ENCODE peak calls at places on chromosomes 1 and 21, in five cellular contexts. S, Y, N, V and K are unnamed samples.

GRCh38 chr1:3065797-3066196 is 3.2 kb upstream of the PRDM16 start:
- DNase-seq in S (no peak), N (no peak), V (no peak), Y (no peak), K (no peak)

GRCh38 chr1:78061825-78062523 is 16.2 kb downstream of the GIPC2 start:
- DNase-seq in N (no peak), V (no peak), S (no peak), Y (no peak), K (no peak)

GRCh38 chr1:167344605-167345385 is 124.1 kb downstream of the POU2F1 start:
- DNase-seq in N (no peak), V (no peak), Y (no peak), S (no peak), K (no peak)

GRCh38 chr1:54781023-54781723 is 16.9 kb upstream of the PARS2 start:
- DNase-seq in S (no peak), N (no peak), V (no peak), Y (no peak), K (no peak)

GRCh38 chr21:21210552-21210951 is 212.3 kb downstream of the NCAM2 start:
- DNase-seq in S (no peak), Y (no peak), V (no peak), N (peak), K (no peak)

GRCh38 chr1:117051224-117052064 is 8.7 kb upstream of the TTF2 start:
- DNase-seq in Y (peak), S (no peak), N (no peak), V (peak), K (no peak)

GRCh38 chr1:50060279-50060678 is 36.5 kb upstream of the AGBL4 start:
- DNase-seq in Y (no peak), V (no peak), N (no peak), S (no peak), K (no peak)

GRCh38 chr1:152427458-152427857 is 13.4 kb upstream of the CRNN start:
- DNase-seq in Y (no peak), S (no peak), V (no peak), N (no peak), K (no peak)

GRCh38 chr1:55524013-55524412 is 308.8 kb upstream of the USP24 start:
- DNase-seq in S (no peak), V (no peak), N (no peak), Y (no peak), K (no peak)

GRCh38 chr1:25196830-25197229 is 35.5 kb downstream of the SYF2 start:
- DNase-seq in N (no peak), S (no peak), Y (no peak), V (no peak), K (peak)

GRCh38 chr1:193404236-193404635 is 217.8 kb upstream of the B3GALT2 start:
- DNase-seq in N (no peak), V (no peak), Y (no peak), S (no peak), K (no peak)

GRCh38 chr1:188669715-188670114 is 1807.9 kb downstream of the BRINP3 start:
- DNase-seq in Y (no peak), N (no peak), V (peak), S (no peak), K (no peak)

GRCh38 chr1:12620931-12621330 is 2.9 kb upstream of the DHRS3 start:
- DNase-seq in N (no peak), Y (no peak), V (no peak), S (no peak), K (no peak)

GRCh38 chr1:206025283-206025820 is 1.7 kb upstream of the CTSE start:
- DNase-seq in Y (no peak), S (no peak), V (no peak), N (no peak), K (no peak)

GRCh38 chr1:88877382-88877825 is 14.0 kb downstream of the GTF2B start:
- DNase-seq in V (peak), N (peak), Y (no peak), S (no peak), K (peak)

GRCh38 chr21:14405225-14405624 is 22.3 kb upstream of the HSPA13 start:
- DNase-seq in Y (no peak), V (no peak), N (no peak), S (no peak), K (peak)

GRCh38 chr1:223748773-223749733 is 36.7 kb downstream of the CAPN2 start:
- DNase-seq in N (peak), Y (no peak), S (peak), V (peak), K (peak)

GRCh38 chr21:45079351-45079750 is 5.0 kb downstream of the ADARB1 start:
- DNase-seq in V (no peak), S (no peak), Y (no peak), N (no peak), K (peak)

GRCh38 chr1:160400284-160400645 is at the start of gene VANGL2:
- DNase-seq in N (peak), S (peak), V (no peak), Y (no peak), K (peak)

GRCh38 chr1:245871881-245872280 is 635.2 kb downstream of the SMYD3 start:
- DNase-seq in S (no peak), N (no peak), Y (no peak), V (no peak), K (no peak)

GRCh38 chr21:31340499-31340898 is 3.6 kb downstream of the TIAM1 start:
- DNase-seq in Y (no peak), N (no peak), V (no peak), S (no peak), K (no peak)

GRCh38 chr21:37622755-37623543 is 256.4 kb downstream of the DYRK1A start:
- DNase-seq in S (no peak), V (peak), Y (no peak), N (no peak), K (no peak)

GRCh38 chr21:46065215-46065992 is 32.5 kb upstream of the COL6A2 start:
- DNase-seq in V (no peak), Y (no peak), N (no peak), S (no peak), K (no peak)

GRCh38 chr1:52057245-52057644 is 1.1 kb downstream of the BTF3L4 start:
- DNase-seq in S (no peak), Y (no peak), N (no peak), V (no peak), K (peak)

DNA sequence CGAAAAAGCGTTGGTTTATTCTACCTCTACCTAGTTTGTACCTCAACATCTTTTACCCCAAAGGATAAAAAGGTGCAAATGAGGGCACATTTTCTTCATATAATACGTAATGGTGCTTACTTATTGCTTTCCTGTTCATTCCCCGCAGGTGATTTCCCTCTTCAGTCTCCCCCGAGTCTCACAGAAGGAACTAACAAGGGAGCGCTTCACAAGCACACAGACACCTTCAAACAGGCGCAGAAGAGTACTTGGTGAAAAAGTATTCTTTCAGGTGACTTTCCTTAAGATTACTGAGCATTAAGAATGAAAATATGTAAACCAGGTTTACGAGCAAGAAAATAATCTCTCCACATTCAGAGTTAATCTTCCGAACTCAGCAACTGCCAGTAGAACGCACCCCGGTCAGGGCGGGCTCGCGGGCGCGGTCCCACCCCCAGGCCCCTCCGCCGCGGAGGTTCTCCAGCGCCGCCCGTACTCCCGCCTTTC is 510 bp upstream of the RABGAP1L start:
- DNase-seq in V (no peak), S (peak), N (no peak), Y (no peak), K (no peak)
- TF ChIP-seq MYC in V (no peak), S (no peak), N (no peak), Y (no peak), K (no peak)

GRCh38 chr1:118151312-118151937 is 33.6 kb downstream of the SPAG17 start:
- DNase-seq in N (peak), S (no peak), V (peak), Y (peak), K (peak)
- TF ChIP-seq MYC in N (no peak), S (no peak), V (no peak), Y (no peak), K (no peak)

GRCh38 chr21:35855463-35855862 is 204.9 kb downstream of the SETD4 start:
- DNase-seq in S (no peak), V (peak), Y (no peak), N (no peak), K (no peak)
- TF ChIP-seq MYC in S (no peak), V (no peak), Y (no peak), N (no peak), K (no peak)

GRCh38 chr1:100584761-100585745 is 47.1 kb downstream of the GPR88 start:
- DNase-seq in S (no peak), V (peak), N (no peak), Y (no peak), K (peak)
- TF ChIP-seq MYC in S (no peak), V (no peak), N (no peak), Y (no peak), K (no peak)

GRCh38 chr1:5646486-5646885 is 345.7 kb downstream of the NPHP4 start:
- DNase-seq in Y (no peak), N (no peak), S (no peak), V (no peak), K (peak)
- TF ChIP-seq MYC in Y (no peak), N (no peak), S (no peak), V (no peak), K (no peak)

GRCh38 chr1:27446491-27447020 is 43.4 kb downstream of the WASF2 start:
- DNase-seq in S (no peak), Y (no peak), N (no peak), V (no peak), K (no peak)
- TF ChIP-seq MYC in S (no peak), Y (no peak), N (no peak), V (no peak), K (no peak)

GRCh38 chr1:59429651-59430050 is 132.8 kb downstream of the FGGY start:
- DNase-seq in S (no peak), Y (no peak), V (no peak), N (no peak), K (no peak)

GRCh38 chr1:59433440-59433813 is 136.5 kb downstream of the FGGY start:
- DNase-seq in N (no peak), Y (no peak), V (no peak), S (no peak), K (no peak)

GRCh38 chr1:59431566-59432294 is 134.8 kb downstream of the FGGY start:
- DNase-seq in Y (no peak), N (no peak), V (no peak), S (no peak), K (no peak)

GRCh38 chr1:59434336-59434735 is 137.4 kb downstream of the FGGY start:
- DNase-seq in S (no peak), V (no peak), N (no peak), Y (no peak), K (peak)

DNA sequence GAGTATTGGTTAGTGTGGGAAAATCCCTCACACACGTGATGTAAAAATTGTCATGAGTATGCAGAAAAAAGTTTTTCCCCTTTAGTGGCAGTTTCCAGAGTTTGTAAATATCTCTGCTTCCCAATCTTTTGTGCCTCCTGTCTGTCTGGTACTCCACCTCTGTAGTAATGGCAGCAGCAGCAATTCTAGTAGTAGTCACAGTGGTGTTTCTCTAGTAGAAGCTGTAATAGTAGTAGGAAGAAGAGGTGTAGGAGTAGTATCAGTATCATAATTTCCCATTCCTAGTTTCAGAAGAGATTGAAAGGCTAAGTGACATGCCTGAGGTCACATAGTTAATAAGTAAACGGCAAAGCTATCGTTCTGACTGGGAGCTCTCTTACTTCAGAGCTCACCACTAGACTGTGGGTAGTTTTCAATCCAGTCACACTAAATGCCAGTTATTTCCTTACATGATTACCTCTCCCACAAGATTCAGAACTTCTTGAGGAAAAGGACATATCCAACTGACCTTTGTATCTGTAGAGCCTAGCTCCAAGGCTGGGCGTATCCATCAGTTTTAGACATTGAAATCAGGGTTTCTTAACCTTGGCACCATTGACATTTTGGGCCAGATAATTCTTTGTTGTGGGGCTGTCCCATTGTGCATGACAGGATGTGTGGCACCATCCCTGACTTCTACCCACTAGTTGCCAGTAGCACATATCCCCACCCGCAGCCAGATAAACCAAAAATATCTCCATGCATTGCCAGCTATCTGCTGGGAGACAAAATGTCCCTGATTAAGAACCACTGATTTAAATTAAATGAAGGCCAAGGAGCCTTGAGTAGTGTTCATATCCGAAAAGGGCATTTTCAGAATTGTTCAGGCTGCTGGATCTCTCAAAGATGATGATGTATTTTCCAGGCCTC is 135.9 kb downstream of the FGGY start:
- DNase-seq in Y (peak), N (no peak), V (no peak), S (no peak), K (no peak)
- TF ChIP-seq MYC in Y (no peak), N (no peak), V (no peak), S (no peak), K (no peak)

GRCh38 chr1:53587252-53587992 is 128.2 kb downstream of the DMRTB1 start:
- DNase-seq in V (no peak), N (no peak), Y (no peak), S (no peak), K (no peak)

GRCh38 chr1:53586765-53587164 is 127.6 kb downstream of the DMRTB1 start:
- DNase-seq in V (no peak), N (no peak), Y (no peak), S (no peak), K (no peak)

GRCh38 chr1:53590104-53590503 is 130.9 kb downstream of the DMRTB1 start:
- DNase-seq in N (no peak), S (no peak), Y (no peak), V (no peak), K (no peak)

GRCh38 chr1:53589043-53589887 is 130.1 kb downstream of the DMRTB1 start:
- DNase-seq in S (no peak), N (no peak), Y (no peak), V (no peak), K (no peak)

DNA sequence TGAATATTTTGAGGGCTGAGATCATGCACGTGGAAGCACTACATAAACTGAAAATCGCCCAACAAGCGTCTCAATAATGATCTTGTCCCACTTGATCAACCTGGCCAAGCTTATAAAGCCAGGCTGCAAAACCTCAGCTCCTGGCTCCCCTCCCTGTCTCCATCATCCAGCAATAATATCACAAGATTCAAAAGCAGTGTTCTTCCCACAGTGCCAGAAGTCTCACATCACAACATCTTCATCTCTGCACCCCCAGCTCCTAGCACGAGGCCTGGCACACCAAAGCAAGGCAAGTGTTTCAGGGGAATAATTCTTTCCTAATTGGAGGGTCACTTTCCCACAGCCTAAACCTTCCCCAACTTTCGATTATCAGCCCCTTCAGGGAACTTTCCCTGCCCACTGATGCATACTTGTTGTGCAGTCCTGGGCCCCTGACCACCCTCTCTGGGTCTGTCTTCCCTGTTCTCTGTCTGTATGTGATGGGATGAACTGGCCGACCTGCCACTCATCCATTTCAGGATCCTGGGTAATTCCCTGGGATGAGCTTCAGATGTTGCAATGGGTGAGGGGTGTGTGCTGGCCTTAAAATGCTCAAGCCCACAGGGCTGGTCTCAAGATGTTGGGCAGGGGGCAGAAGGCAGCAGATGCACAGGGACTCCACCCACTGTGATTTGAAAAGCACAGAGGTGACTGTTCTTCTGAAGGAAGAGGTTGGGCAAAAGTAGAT is 129.0 kb downstream of the DMRTB1 start:
- DNase-seq in Y (no peak), N (no peak), V (no peak), S (no peak), K (no peak)
- TF ChIP-seq MYC in Y (no peak), N (no peak), V (no peak), S (no peak), K (no peak)

GRCh38 chr1:79295967-79296366 is 289.4 kb upstream of the ADGRL4 start:
- DNase-seq in Y (no peak), S (no peak), N (no peak), V (no peak), K (no peak)
- TF ChIP-seq MYC in Y (no peak), S (no peak), N (no peak), V (no peak), K (no peak)

GRCh38 chr1:226783202-226783601 is 44.1 kb upstream of the ITPKB start:
- DNase-seq in V (no peak), N (no peak), Y (no peak), S (no peak), K (no peak)

GRCh38 chr1:226785805-226786204 is 46.7 kb upstream of the ITPKB start:
- DNase-seq in V (no peak), Y (no peak), N (no peak), S (no peak), K (no peak)

GRCh38 chr1:226786550-226786949 is 47.5 kb upstream of the ITPKB start:
- DNase-seq in V (no peak), Y (peak), S (no peak), N (no peak), K (no peak)

GRCh38 chr1:226781937-226782609 is 43.0 kb upstream of the ITPKB start:
- DNase-seq in V (no peak), S (no peak), Y (no peak), N (no peak), K (no peak)

DNA sequence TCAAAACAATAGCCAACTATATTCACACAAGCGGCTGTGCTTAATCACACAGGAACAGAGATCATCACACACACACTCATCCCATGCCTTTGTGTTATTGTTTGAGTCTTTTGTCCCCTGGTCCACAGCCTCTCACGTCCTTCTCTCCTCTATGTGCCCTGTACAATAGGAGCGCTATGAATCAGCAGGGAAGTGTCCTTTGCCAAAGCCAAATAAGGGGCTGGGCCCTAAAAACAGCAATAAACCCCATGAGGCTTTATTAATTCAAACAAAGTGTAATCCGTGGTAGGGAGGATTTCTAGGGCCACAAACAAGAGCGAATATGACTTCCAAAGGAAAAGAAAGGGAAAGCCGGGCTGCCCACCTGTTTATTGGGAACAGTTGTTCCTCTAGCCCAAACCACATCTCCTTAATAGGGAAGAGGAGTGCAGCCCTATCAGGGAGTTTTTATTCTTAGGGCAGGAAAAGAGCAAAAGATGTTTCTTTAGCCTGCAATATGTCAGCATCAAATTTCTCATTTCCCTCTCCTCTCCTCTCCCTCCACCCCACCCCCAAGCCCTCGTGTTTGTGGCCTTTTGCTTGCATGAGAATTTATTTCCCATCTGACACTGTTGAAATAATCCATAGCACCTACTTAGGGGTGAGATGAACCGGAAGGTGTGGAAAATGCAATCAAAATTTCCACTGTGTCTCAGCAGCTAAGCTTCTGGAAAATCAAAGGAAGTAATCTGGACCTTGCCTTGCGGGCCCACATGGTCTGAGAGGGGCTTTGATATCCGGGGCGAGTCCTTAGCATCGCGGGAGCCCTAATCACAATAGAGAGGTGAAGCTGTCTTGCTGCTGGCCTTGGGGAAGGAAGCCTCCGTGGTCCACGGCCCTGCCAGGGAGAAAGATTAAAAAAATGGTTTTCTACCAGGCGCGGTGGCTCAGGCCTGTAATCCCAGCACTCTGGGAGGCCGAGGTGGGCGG is 45.3 kb upstream of the ITPKB start:
- DNase-seq in V (peak), S (no peak), Y (no peak), N (no peak), K (no peak)
- TF ChIP-seq MYC in V (no peak), S (no peak), Y (no peak), N (no peak), K (no peak)